ENCODE peak calls at places on chromosomes 16 and 17, in five cellular contexts. H is CD8-positive, alpha-beta T cell; S is endodermal cell; I is psoas muscle; O is effector memory CD4-positive, alpha-beta T cell. J is an unnamed sample.

GRCh38 chr17:6654816-6655731 is 3.5 kb downstream of the C17orf100 start:
- DNase-seq in H (no peak), S (peak; percentile 91), O (no peak), I (no peak), J (peak; percentile 60)

GRCh38 chr16:57795431-57795878 is 6.8 kb downstream of the KIFC3 start:
- DNase-seq in I (peak; percentile 35), O (no peak), S (peak; percentile 90), H (no peak), J (peak; percentile 79)

GRCh38 chr17:40486513-40487370 is 14.7 kb downstream of the TNS4 start:
- DNase-seq in H (no peak), I (no peak), S (no peak), O (no peak), J (no peak)

GRCh38 chr16:75591001-75591852 is 25.0 kb downstream of the GABARAPL2 start:
- DNase-seq in I (peak; percentile 50), S (no peak), O (no peak), H (no peak), J (no peak)

GRCh38 chr17:77237232-77238008 is 96.7 kb downstream of the SEC14L1 start:
- DNase-seq in O (no peak), S (no peak), H (no peak), I (no peak), J (no peak)

GRCh38 chr17:69734656-69735055 is 320.2 kb downstream of the MAP2K6 start:
- DNase-seq in I (no peak), O (no peak), S (no peak), H (no peak), J (no peak)

GRCh38 chr17:57294629-57295501 is 38.5 kb downstream of the MSI2 start:
- DNase-seq in H (peak; percentile 39), I (peak; percentile 59), O (no peak), S (peak; percentile 70), J (no peak)

GRCh38 chr17:33968350-33969044 is 286.6 kb upstream of the CCL2 start:
- DNase-seq in I (no peak), S (peak; percentile 81), H (no peak), O (no peak), J (no peak)

GRCh38 chr16:77191259-77191969 is 424 bp downstream of the MON1B start:
- DNase-seq in H (peak; percentile 15), I (peak; percentile 36), S (no peak), O (no peak), J (no peak)

GRCh38 chr16:25176136-25176535 is 40.6 kb upstream of the AQP8 start:
- DNase-seq in I (no peak), H (no peak), S (no peak), O (no peak), J (no peak)

GRCh38 chr17:66354981-66355380 is 52.6 kb downstream of the PRKCA start:
- DNase-seq in H (no peak), O (no peak), S (no peak), I (no peak), J (no peak)

GRCh38 chr16:10554569-10554968 is 25.8 kb downstream of the EMP2 start:
- DNase-seq in O (no peak), I (no peak), S (no peak), H (no peak), J (no peak)

GRCh38 chr17:17080181-17080631 is 37.9 kb downstream of the MPRIP start:
- DNase-seq in I (no peak), S (no peak), H (no peak), O (no peak), J (peak; percentile 46)

GRCh38 chr16:89144681-89145080 is 26.9 kb upstream of the CDH15 start:
- DNase-seq in H (no peak), S (no peak), I (peak; percentile 3), O (no peak), J (peak; percentile 40)

GRCh38 chr16:89412811-89413210 is 77.5 kb downstream of the ANKRD11 start:
- DNase-seq in I (no peak), S (no peak), H (no peak), O (no peak), J (no peak)

GRCh38 chr16:84120023-84120422 is 3.3 kb upstream of the MBTPS1 start:
- DNase-seq in I (no peak), H (no peak), O (no peak), S (no peak), J (no peak)

GRCh38 chr16:4800290-4801041 is 2.0 kb downstream of the ROGDI start:
- DNase-seq in S (no peak), O (no peak), I (peak; percentile 48), H (no peak), J (peak; percentile 82)

GRCh38 chr16:87878704-87879103 is 9.4 kb upstream of the SLC7A5 start:
- DNase-seq in H (no peak), O (no peak), S (peak; percentile 83), I (no peak), J (no peak)

GRCh38 chr16:23702951-23703350 is 10.1 kb downstream of the ERN2 start:
- DNase-seq in S (no peak), O (no peak), I (no peak), H (no peak), J (no peak)

GRCh38 chr17:78307887-78308633 is 51.8 kb downstream of the SOCS3 start:
- DNase-seq in H (no peak), I (no peak), S (peak; percentile 90), O (no peak), J (peak; percentile 87)

GRCh38 chr17:13792314-13792713 is 190.6 kb upstream of the HS3ST3A1 start:
- DNase-seq in O (no peak), H (no peak), I (no peak), S (no peak), J (no peak)

GRCh38 chr16:83886199-83886971 is 12.5 kb upstream of the MLYCD start:
- DNase-seq in S (no peak), H (no peak), I (no peak), O (no peak), J (no peak)

GRCh38 chr16:4795828-4796572 is 831 bp downstream of the SMIM22 start:
- DNase-seq in I (no peak), S (no peak), O (no peak), H (no peak), J (no peak)

GRCh38 chr17:8140058-8140412 is 12.2 kb downstream of the PER1 start:
- DNase-seq in I (peak; percentile 33), O (no peak), S (no peak), H (no peak), J (peak; percentile 56)

GRCh38 chr16:77732241-77732946 is 10.1 kb downstream of the NUDT7 start:
- DNase-seq in S (no peak), H (no peak), O (no peak), I (no peak), J (no peak)

GRCh38 chr17:48646183-48647102 is 20.3 kb upstream of the HOXB9 start:
- DNase-seq in S (peak; percentile 81), H (no peak), I (no peak), O (no peak), J (no peak)

GRCh38 chr17:66089764-66090163 is 102.2 kb downstream of the CEP112 start:
- DNase-seq in O (no peak), S (no peak), H (no peak), I (no peak), J (no peak)

GRCh38 chr17:41625602-41626001 is 1.2 kb upstream of the KRT17 start:
- DNase-seq in H (no peak), S (peak; percentile 52), I (no peak), O (no peak), J (peak; percentile 43)

GRCh38 chr17:32519769-32520701 is 33.2 kb downstream of the CDK5R1 start:
- DNase-seq in H (no peak), I (no peak), O (no peak), S (peak; percentile 83), J (no peak)

GRCh38 chr16:4385066-4385788 is 13.6 kb downstream of the VASN start:
- DNase-seq in H (no peak), I (no peak), O (no peak), S (peak; percentile 34), J (no peak)

GRCh38 chr16:720507-720989 is 398 bp upstream of the ANTKMT start:
- DNase-seq in O (no peak), I (peak; percentile 44), S (peak; percentile 88), H (no peak), J (no peak)

GRCh38 chr17:27294689-27295630 is 1.0 kb downstream of the WSB1 start:
- DNase-seq in I (no peak), S (peak; percentile 78), O (peak; percentile 38), H (peak; percentile 24), J (peak; percentile 44)

GRCh38 chr17:20085283-20085875 is 76.2 kb downstream of the SPECC1 start:
- DNase-seq in H (no peak), S (peak; percentile 44), O (no peak), I (no peak), J (no peak)

GRCh38 chr16:53502331-53503269 is at the start of gene AKTIP:
- DNase-seq in S (peak; percentile 71), O (peak; percentile 19), I (peak; percentile 42), H (peak; percentile 5), J (peak; percentile 91)

GRCh38 chr16:65099607-65100006 is 22.3 kb downstream of the CDH11 start:
- DNase-seq in H (no peak), O (no peak), S (no peak), I (no peak), J (no peak)

DNA sequence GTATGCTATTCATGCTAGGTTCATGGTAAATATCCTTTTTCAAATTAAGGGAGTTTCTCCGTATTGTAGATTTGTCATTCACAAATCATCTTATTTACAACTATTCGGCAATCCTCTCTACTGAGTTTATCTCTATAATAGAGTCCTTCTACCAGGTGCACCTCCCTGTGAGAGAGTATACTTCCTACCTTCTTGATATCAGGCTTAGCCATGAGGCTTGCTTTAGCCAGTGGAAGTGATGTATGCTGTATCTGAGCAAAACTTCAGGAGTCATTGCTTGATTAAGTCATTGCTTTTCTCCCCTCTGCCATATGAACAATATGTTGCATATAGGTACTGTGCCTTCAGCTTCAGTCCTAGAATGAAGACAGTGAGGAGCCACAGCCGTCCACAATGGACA is 20.5 kb downstream of the NSRP1 start:
- DNase-seq in O (no peak), I (no peak), H (no peak), S (no peak), J (no peak)
- H3K4me3 ChIP-seq in O (no peak overlapping the region), I (no peak overlapping the region), H (no peak overlapping the region), S (no peak overlapping the region), J (no peak overlapping the region)

GRCh38 chr16:35642322-35642835 is 2183.0 kb downstream of the TP53TG3F start:
- DNase-seq in I (no peak), O (no peak), H (no peak), S (no peak), J (no peak)
- H3K9me3 ChIP-seq in I (no peaks in the 10 kb centered on the region), O (peaks cover 11% of the 10 kb centered on the region), H (no peaks in the 10 kb centered on the region), S (peaks cover 90% of the 10 kb centered on the region), J (no peaks in the 10 kb centered on the region)

GRCh38 chr17:38591759-38592241 is 14.0 kb downstream of the SRCIN1 start:
- DNase-seq in I (no peak), H (no peak), O (no peak), S (no peak), J (no peak)
- H3K4me3 ChIP-seq in I (no peak overlapping the region), H (no peak overlapping the region), O (no peak overlapping the region), S (no peak overlapping the region), J (no peak overlapping the region)

GRCh38 chr17:22268912-22269220 is 576.5 kb downstream of the KCNJ18 start:
- DNase-seq in S (no peak), O (no peak), H (no peak), I (no peak), J (no peak)
- H3K9me3 ChIP-seq in S (peaks cover 18% of the 10 kb centered on the region), O (no peaks in the 10 kb centered on the region), H (no peaks in the 10 kb centered on the region), I (no peaks in the 10 kb centered on the region), J (no peaks in the 10 kb centered on the region)